ENCODE peak calls at places on chromosomes 5 and 9, in six cellular contexts. One of them, this sample, is unnamed.

GRCh38 chr5:169875091-169875727 is 105.1 kb downstream of the INSYN2B start:
- DNase-seq in neuronal stem cell: no peak
- DNase-seq in trophoblast cell: no peak
- DNase-seq in H1: no peak
- DNase-seq in H9: no peak
- DNase-seq in IMR-90: peak
- DNase-seq in this sample: peak

GRCh38 chr9:137734181-137734580 is 115.4 kb downstream of the EHMT1 start:
- DNase-seq in trophoblast cell: no peak
- DNase-seq in H9: no peak
- DNase-seq in neuronal stem cell: no peak
- DNase-seq in H1: no peak
- DNase-seq in IMR-90: no peak
- DNase-seq in this sample: no peak

GRCh38 chr9:99601506-99601905 is 220.2 kb upstream of the NR4A3 start:
- DNase-seq in H1: no peak
- DNase-seq in IMR-90: no peak
- DNase-seq in neuronal stem cell: no peak
- DNase-seq in H9: no peak
- DNase-seq in trophoblast cell: no peak
- DNase-seq in this sample: peak

GRCh38 chr5:35783551-35783950 is 73.1 kb upstream of the IL7R start:
- DNase-seq in IMR-90: no peak
- DNase-seq in trophoblast cell: no peak
- DNase-seq in neuronal stem cell: no peak
- DNase-seq in H1: no peak
- DNase-seq in H9: no peak
- DNase-seq in this sample: no peak

GRCh38 chr5:169626779-169627178 is 10.3 kb upstream of the DOCK2 start:
- DNase-seq in H9: no peak
- DNase-seq in trophoblast cell: no peak
- DNase-seq in H1: no peak
- DNase-seq in neuronal stem cell: no peak
- DNase-seq in IMR-90: peak
- DNase-seq in this sample: peak

GRCh38 chr5:112283943-112284342 is 135.1 kb downstream of the EPB41L4A start:
- DNase-seq in neuronal stem cell: no peak
- DNase-seq in H1: no peak
- DNase-seq in IMR-90: no peak
- DNase-seq in trophoblast cell: no peak
- DNase-seq in H9: no peak
- DNase-seq in this sample: no peak

GRCh38 chr5:146024034-146024433 is 81.3 kb downstream of the PLAC8L1 start:
- DNase-seq in H9: no peak
- DNase-seq in neuronal stem cell: no peak
- DNase-seq in H1: no peak
- DNase-seq in trophoblast cell: no peak
- DNase-seq in IMR-90: no peak
- DNase-seq in this sample: no peak

GRCh38 chr9:123562844-123563346 is 206.9 kb downstream of the CRB2 start:
- DNase-seq in IMR-90: peak
- DNase-seq in H9: no peak
- DNase-seq in trophoblast cell: no peak
- DNase-seq in H1: no peak
- DNase-seq in neuronal stem cell: no peak
- DNase-seq in this sample: peak

GRCh38 chr5:93252165-93252564 is 328.9 kb downstream of the NR2F1-AS1 start:
- DNase-seq in H9: no peak
- DNase-seq in trophoblast cell: no peak
- DNase-seq in IMR-90: no peak
- DNase-seq in neuronal stem cell: no peak
- DNase-seq in H1: no peak
- DNase-seq in this sample: no peak

GRCh38 chr5:91941590-91941989 is 558.5 kb upstream of the ARRDC3 start:
- DNase-seq in neuronal stem cell: no peak
- DNase-seq in trophoblast cell: no peak
- DNase-seq in H9: no peak
- DNase-seq in IMR-90: no peak
- DNase-seq in H1: no peak
- DNase-seq in this sample: peak

GRCh38 chr5:87121315-87122170 is 146.1 kb upstream of the RASA1 start:
- DNase-seq in H1: no peak
- DNase-seq in H9: no peak
- DNase-seq in neuronal stem cell: no peak
- DNase-seq in IMR-90: peak
- DNase-seq in trophoblast cell: peak
- DNase-seq in this sample: peak

DNA sequence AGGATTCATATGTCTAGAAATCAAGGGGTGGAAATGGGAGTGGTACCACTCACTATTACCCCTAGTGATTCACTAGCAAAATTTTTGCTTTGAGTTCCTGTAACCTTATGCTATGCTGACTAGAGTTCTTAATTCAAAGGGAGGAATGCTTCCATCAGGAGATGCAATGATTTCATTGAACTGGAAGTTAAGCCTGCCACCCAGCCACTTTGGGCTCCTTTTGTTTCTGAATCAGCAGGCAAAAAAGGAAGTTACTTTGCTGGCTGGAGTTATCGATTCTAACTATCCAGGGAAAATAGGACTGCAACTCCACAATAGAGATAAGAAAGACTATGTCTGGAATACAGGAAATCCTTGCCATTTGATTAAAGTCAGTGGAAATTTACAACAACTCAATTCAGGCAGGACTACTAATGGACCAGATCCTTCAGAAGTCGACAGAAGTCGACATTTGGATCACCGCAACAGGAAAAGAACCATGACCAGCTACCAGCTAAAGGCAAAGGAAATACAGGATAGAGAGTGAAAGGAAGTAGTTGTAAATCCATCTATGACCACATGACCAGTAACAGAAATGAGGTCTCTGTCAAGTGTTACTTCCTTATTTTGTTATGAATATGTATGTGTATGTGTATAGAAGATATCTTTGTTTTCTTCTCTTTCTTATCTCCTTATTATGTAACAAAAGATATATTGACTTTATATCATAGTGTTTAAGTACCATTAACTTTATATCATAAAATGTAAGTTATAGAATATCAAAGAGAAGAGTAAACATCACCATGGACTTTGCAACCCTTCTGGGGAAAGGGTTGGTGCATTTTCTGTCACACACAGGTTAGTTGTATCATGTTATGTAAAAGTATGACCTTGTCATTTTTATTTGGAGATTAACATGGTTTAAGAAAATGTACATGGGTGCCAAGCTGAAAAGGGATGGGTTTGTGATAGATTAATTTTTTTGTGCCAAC is 198.7 kb upstream of the HAPLN1 start:
- DNase-seq in trophoblast cell: no peak
- DNase-seq in neuronal stem cell: no peak
- DNase-seq in IMR-90: peak
- DNase-seq in H1: no peak
- DNase-seq in H9: no peak
- DNase-seq in this sample: peak
- H2AFZ ChIP-seq in trophoblast cell: no peak
- H2AFZ ChIP-seq in neuronal stem cell: no peak
- H2AFZ ChIP-seq in IMR-90: peak
- H2AFZ ChIP-seq in H1: peak
- H2AFZ ChIP-seq in H9: no peak
- H2AFZ ChIP-seq in this sample: no peak

GRCh38 chr5:133423618-133424282 is 188.6 kb downstream of the FSTL4 start:
- DNase-seq in IMR-90: peak
- DNase-seq in neuronal stem cell: peak
- DNase-seq in H9: peak
- DNase-seq in trophoblast cell: peak
- DNase-seq in H1: peak
- DNase-seq in this sample: peak
- H2AK5ac ChIP-seq in IMR-90: no peak
- H2AK5ac ChIP-seq in neuronal stem cell: peak
- H2AK5ac ChIP-seq in H9: no peak
- H2AK5ac ChIP-seq in trophoblast cell: no peak
- H2AK5ac ChIP-seq in H1: peak
- H2AK5ac ChIP-seq in this sample: no peak

DNA sequence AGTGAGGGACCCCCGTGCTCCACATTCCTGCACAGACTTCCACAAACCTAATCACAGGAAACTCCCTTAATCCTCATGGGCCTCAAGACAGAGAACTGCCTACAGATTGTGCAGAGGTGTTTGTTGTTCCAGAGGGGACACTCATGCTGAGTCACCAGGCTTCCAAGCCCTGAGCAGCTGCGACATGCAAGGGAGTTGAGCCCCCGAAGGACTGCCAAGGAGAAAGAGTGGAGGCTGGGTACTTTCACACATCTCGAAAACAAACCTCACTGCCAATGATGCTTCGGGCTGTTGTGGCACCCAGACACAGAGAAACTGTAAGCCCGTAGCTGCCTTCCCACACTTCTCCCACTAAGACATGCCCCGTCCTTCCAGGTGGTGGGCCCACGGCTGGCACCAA is 480.8 kb downstream of the CDH12 start:
- DNase-seq in H1: no peak
- DNase-seq in IMR-90: peak
- DNase-seq in neuronal stem cell: no peak
- DNase-seq in H9: no peak
- DNase-seq in trophoblast cell: no peak
- DNase-seq in this sample: peak
- H2AFZ ChIP-seq in H1: peak
- H2AFZ ChIP-seq in IMR-90: peak
- H2AFZ ChIP-seq in neuronal stem cell: peak
- H2AFZ ChIP-seq in H9: no peak
- H2AFZ ChIP-seq in trophoblast cell: no peak
- H2AFZ ChIP-seq in this sample: peak

GRCh38 chr9:125515281-125515680 is 191.7 kb downstream of the MAPKAP1 start:
- DNase-seq in H9: no peak
- DNase-seq in neuronal stem cell: no peak
- DNase-seq in IMR-90: no peak
- DNase-seq in trophoblast cell: no peak
- DNase-seq in H1: no peak
- DNase-seq in this sample: no peak
- H2AK5ac ChIP-seq in H9: no peak
- H2AK5ac ChIP-seq in neuronal stem cell: no peak
- H2AK5ac ChIP-seq in IMR-90: no peak
- H2AK5ac ChIP-seq in trophoblast cell: no peak
- H2AK5ac ChIP-seq in H1: no peak
- H2AK5ac ChIP-seq in this sample: no peak

GRCh38 chr5:34622046-34622435 is 34.1 kb upstream of the RAI14 start:
- DNase-seq in neuronal stem cell: no peak
- DNase-seq in H9: no peak
- DNase-seq in H1: no peak
- DNase-seq in IMR-90: peak
- DNase-seq in trophoblast cell: no peak
- DNase-seq in this sample: peak
- H2AFZ ChIP-seq in neuronal stem cell: peak
- H2AFZ ChIP-seq in H9: no peak
- H2AFZ ChIP-seq in H1: peak
- H2AFZ ChIP-seq in IMR-90: no peak
- H2AFZ ChIP-seq in trophoblast cell: no peak
- H2AFZ ChIP-seq in this sample: no peak

DNA sequence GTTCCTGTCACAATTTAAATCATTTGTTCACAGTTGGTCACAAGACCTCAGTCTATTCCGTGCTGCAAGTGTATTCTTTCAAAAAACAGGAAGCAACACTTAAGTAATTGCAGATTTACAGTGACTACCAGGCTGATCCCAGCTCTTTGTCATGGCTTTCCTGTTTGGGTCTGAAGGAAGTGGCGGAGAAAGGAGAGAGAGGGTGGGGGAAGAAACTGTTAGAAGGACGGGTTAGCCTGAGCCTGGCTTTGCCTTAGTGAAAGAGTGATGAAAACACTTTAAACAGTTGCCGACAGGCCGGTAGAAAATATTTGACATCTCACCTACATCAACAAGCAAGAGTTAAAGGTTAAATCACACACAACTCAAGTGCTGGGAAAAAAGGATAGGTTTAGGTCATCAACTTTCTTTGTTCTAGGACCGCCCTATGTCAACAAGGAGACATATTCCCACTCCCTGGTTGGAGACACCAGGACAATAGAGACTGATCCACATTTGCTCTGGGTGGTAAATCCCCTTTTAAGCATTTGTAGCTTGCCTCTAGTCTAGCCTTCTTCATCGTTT is 102.2 kb upstream of the DAB2 start:
- DNase-seq in neuronal stem cell: no peak
- DNase-seq in trophoblast cell: no peak
- DNase-seq in IMR-90: no peak
- DNase-seq in H1: no peak
- DNase-seq in H9: peak
- DNase-seq in this sample: peak
- H2AK5ac ChIP-seq in neuronal stem cell: no peak
- H2AK5ac ChIP-seq in trophoblast cell: no peak
- H2AK5ac ChIP-seq in IMR-90: no peak
- H2AK5ac ChIP-seq in H1: no peak
- H2AK5ac ChIP-seq in H9: no peak
- H2AK5ac ChIP-seq in this sample: no peak